ENCODE peak calls at places on chromosomes 5 and 9, in six cellular contexts. One of them, this sample, is unnamed.

GRCh38 chr5:171415115-171415730 is 4.2 kb upstream of the FGF18 start:
- DNase-seq in K562: no peak
- DNase-seq in GM12878: no peak
- DNase-seq in HCT116: no peak
- DNase-seq in SK-N-SH: no peak
- DNase-seq in HepG2: no peak
- DNase-seq in this sample: no peak

GRCh38 chr9:108928386-108928785 is 5.5 kb downstream of the ELP1 start:
- DNase-seq in GM12878: no peak
- DNase-seq in HepG2: no peak
- DNase-seq in SK-N-SH: no peak
- DNase-seq in HCT116: no peak
- DNase-seq in K562: no peak
- DNase-seq in this sample: no peak

GRCh38 chr9:36976371-36977030 is 57.6 kb downstream of the PAX5 start:
- DNase-seq in GM12878: no peak
- DNase-seq in K562: no peak
- DNase-seq in HepG2: no peak
- DNase-seq in SK-N-SH: no peak
- DNase-seq in HCT116: no peak
- DNase-seq in this sample: no peak

GRCh38 chr9:77010527-77010926 is 8.9 kb upstream of the FOXB2 start:
- DNase-seq in HepG2: no peak
- DNase-seq in SK-N-SH: no peak
- DNase-seq in GM12878: no peak
- DNase-seq in K562: no peak
- DNase-seq in HCT116: no peak
- DNase-seq in this sample: no peak

GRCh38 chr5:15354011-15354410 is 146.0 kb upstream of the FBXL7 start:
- DNase-seq in K562: no peak
- DNase-seq in HCT116: no peak
- DNase-seq in GM12878: no peak
- DNase-seq in HepG2: no peak
- DNase-seq in SK-N-SH: no peak
- DNase-seq in this sample: no peak

GRCh38 chr5:128842241-128842640 is 123.0 kb upstream of the SLC27A6 start:
- DNase-seq in HepG2: no peak
- DNase-seq in GM12878: no peak
- DNase-seq in K562: no peak
- DNase-seq in SK-N-SH: no peak
- DNase-seq in HCT116: no peak
- DNase-seq in this sample: peak

GRCh38 chr9:14437336-14438231 is 123.6 kb upstream of the NFIB start:
- DNase-seq in GM12878: no peak
- DNase-seq in HepG2: no peak
- DNase-seq in SK-N-SH: peak
- DNase-seq in HCT116: no peak
- DNase-seq in K562: no peak
- DNase-seq in this sample: no peak

GRCh38 chr5:171310334-171310815 is 1.3 kb downstream of the TLX3 start:
- DNase-seq in HCT116: no peak
- DNase-seq in K562: no peak
- DNase-seq in GM12878: no peak
- DNase-seq in HepG2: no peak
- DNase-seq in SK-N-SH: no peak
- DNase-seq in this sample: no peak

GRCh38 chr9:137494104-137494544 is 35.0 kb upstream of the NSMF start:
- DNase-seq in SK-N-SH: no peak
- DNase-seq in HCT116: no peak
- DNase-seq in GM12878: no peak
- DNase-seq in K562: peak
- DNase-seq in HepG2: no peak
- DNase-seq in this sample: no peak

GRCh38 chr5:136434795-136435194 is 69.5 kb upstream of the TRPC7 start:
- DNase-seq in HepG2: no peak
- DNase-seq in HCT116: no peak
- DNase-seq in K562: no peak
- DNase-seq in GM12878: no peak
- DNase-seq in SK-N-SH: no peak
- DNase-seq in this sample: no peak

GRCh38 chr5:146947181-146947941 is 68.8 kb upstream of the PPP2R2B start:
- DNase-seq in HCT116: peak
- DNase-seq in HepG2: no peak
- DNase-seq in K562: peak
- DNase-seq in GM12878: no peak
- DNase-seq in SK-N-SH: peak
- DNase-seq in this sample: no peak

GRCh38 chr5:50717615-50718014 is 51.2 kb downstream of the PARP8 start:
- DNase-seq in GM12878: no peak
- DNase-seq in HCT116: no peak
- DNase-seq in K562: no peak
- DNase-seq in HepG2: no peak
- DNase-seq in SK-N-SH: no peak
- DNase-seq in this sample: no peak
- TF ChIP-seq JUND in GM12878: no peak
- TF ChIP-seq JUND in HCT116: no peak
- TF ChIP-seq JUND in K562: no peak
- TF ChIP-seq JUND in HepG2: no peak
- TF ChIP-seq JUND in SK-N-SH: no peak
- TF ChIP-seq JUND in this sample: no peak

DNA sequence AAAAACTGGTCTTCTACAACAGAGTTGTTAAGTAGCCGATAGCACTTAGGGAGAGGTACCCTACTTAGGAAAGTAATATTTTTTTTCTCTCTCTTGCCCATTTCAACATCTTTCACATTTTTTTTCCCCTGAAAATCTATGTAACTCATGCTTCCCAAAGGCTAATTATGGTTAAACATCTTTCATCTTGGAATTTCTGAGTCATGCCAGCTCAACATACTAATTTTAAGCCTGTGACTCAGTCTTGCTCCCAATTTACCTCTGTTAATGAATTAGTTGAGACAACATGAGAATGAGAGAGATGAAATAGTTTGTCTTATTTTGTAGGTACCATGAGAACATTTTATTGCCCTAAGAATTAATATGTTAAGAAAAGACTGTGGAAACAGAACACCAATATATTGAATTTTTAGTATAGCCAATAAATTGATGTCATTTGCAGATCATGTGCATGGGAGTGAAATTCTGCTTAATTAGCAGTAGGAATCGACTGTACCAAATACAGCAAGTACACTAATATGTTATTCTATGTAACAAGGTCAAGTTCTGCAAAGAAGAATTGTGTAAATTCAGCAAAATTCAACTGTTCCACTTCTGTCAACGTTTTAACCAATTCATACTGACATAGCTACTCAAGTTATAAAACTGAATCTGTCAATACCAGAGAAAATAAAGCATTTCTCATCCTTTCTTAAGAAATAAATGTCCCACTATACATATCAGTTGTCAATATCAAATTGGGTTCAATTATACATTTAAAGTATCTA is 550.0 kb downstream of the PTPRD start:
- DNase-seq in K562: no peak
- DNase-seq in SK-N-SH: no peak
- DNase-seq in HCT116: no peak
- DNase-seq in GM12878: no peak
- DNase-seq in HepG2: no peak
- DNase-seq in this sample: no peak
- TF ChIP-seq JUND in K562: no peak
- TF ChIP-seq JUND in SK-N-SH: peak
- TF ChIP-seq JUND in HCT116: no peak
- TF ChIP-seq JUND in GM12878: no peak
- TF ChIP-seq JUND in HepG2: no peak
- TF ChIP-seq JUND in this sample: no peak

GRCh38 chr5:82794876-82795275 is 282.3 kb downstream of the TMEM167A start:
- DNase-seq in HCT116: no peak
- DNase-seq in K562: no peak
- DNase-seq in SK-N-SH: no peak
- DNase-seq in GM12878: no peak
- DNase-seq in HepG2: no peak
- DNase-seq in this sample: no peak

GRCh38 chr5:82798676-82799075 is 278.5 kb downstream of the TMEM167A start:
- DNase-seq in SK-N-SH: no peak
- DNase-seq in K562: no peak
- DNase-seq in GM12878: no peak
- DNase-seq in HCT116: no peak
- DNase-seq in HepG2: no peak
- DNase-seq in this sample: no peak

GRCh38 chr5:82796643-82797416 is 280.4 kb downstream of the TMEM167A start:
- DNase-seq in HCT116: no peak
- DNase-seq in K562: peak
- DNase-seq in SK-N-SH: no peak
- DNase-seq in HepG2: no peak
- DNase-seq in GM12878: no peak
- DNase-seq in this sample: no peak

GRCh38 chr5:82792001-82792615 is 285.1 kb downstream of the TMEM167A start:
- DNase-seq in HepG2: no peak
- DNase-seq in GM12878: no peak
- DNase-seq in K562: no peak
- DNase-seq in SK-N-SH: no peak
- DNase-seq in HCT116: no peak
- DNase-seq in this sample: no peak

GRCh38 chr5:82793808-82794419 is 283.3 kb downstream of the TMEM167A start:
- DNase-seq in HepG2: peak
- DNase-seq in GM12878: no peak
- DNase-seq in K562: peak
- DNase-seq in SK-N-SH: peak
- DNase-seq in HCT116: peak
- DNase-seq in this sample: peak
- TF ChIP-seq JUND in HepG2: no peak
- TF ChIP-seq JUND in GM12878: no peak
- TF ChIP-seq JUND in K562: no peak
- TF ChIP-seq JUND in SK-N-SH: no peak
- TF ChIP-seq JUND in HCT116: no peak
- TF ChIP-seq JUND in this sample: no peak

DNA sequence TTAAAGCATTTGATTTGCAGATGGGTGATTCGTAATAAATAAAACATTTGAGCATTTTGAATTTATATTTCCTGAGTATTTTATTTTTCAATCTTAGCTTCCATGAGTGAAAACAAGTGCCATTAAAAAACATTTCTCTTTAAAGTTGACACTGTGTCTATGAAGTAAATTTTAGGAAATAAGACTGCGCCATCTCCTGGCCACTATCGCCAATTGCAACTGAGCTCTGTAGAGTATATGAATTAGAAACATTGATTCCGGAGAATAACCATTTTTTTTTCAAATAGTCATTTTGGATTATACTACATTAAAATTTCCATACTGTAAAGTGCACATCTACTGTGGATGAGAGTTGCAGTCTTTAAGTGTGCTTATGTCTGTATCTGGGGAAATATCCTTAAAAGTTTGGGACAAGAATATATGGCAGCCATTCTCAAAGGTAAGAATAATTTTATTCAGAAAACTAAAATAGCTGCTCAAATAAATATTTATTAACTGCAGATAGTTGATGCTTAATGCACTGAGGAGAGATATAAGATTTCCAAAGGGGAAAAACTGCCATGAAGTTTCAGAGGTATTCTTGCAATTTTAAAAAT is 5.9 kb downstream of the DMRTA1 start:
- DNase-seq in HCT116: peak
- DNase-seq in K562: no peak
- DNase-seq in HepG2: peak
- DNase-seq in SK-N-SH: no peak
- DNase-seq in GM12878: no peak
- DNase-seq in this sample: no peak
- TF ChIP-seq JUND in HCT116: no peak
- TF ChIP-seq JUND in K562: no peak
- TF ChIP-seq JUND in HepG2: no peak
- TF ChIP-seq JUND in SK-N-SH: no peak
- TF ChIP-seq JUND in GM12878: no peak
- TF ChIP-seq JUND in this sample: no peak